ENCODE peak calls at places on chromosomes 11 and 22, in nine cellular contexts. Q is testis, K is IMR-90, R is fibroblast of villous mesenchyme, Z is thoracic aorta, V is SK-N-SH, P is left lung, O is A549, C is H9. L is an unnamed sample.

GRCh38 chr11:101909087-101909486 is 5.7 kb upstream of the CEP126 start:
- DNase-seq in Q (no peak), K (no peak), O (no peak), Z (no peak), P (no peak), R (no peak), C (no peak), V (no peak), L (no peak)

GRCh38 chr11:67252831-67253239 is 13.4 kb upstream of the GRK2 start:
- DNase-seq in K (peak; percentile 36), P (no peak), Z (no peak), O (peak; percentile 80), V (no peak), R (peak; percentile 31), Q (no peak), C (no peak), L (peak; percentile 62)

GRCh38 chr11:132126973-132127900 is 756.8 kb downstream of the NTM start:
- DNase-seq in C (peak; percentile 37), R (peak; percentile 75), K (peak; percentile 94), O (no peak), P (no peak), Z (no peak), V (peak; percentile 66), Q (peak; percentile 71), L (no peak)

GRCh38 chr22:46854125-46854870 is 91.8 kb downstream of the TBC1D22A start:
- DNase-seq in C (no peak), Q (peak; percentile 39), Z (no peak), O (no peak), R (peak; percentile 60), V (no peak), K (peak; percentile 15), P (peak; percentile 81), L (peak; percentile 91)

GRCh38 chr11:117917591-117917990 is 11.6 kb downstream of the TMPRSS13 start:
- DNase-seq in Q (no peak), C (no peak), V (no peak), Z (no peak), P (no peak), R (no peak), K (no peak), O (no peak), L (peak; percentile 7)

GRCh38 chr11:124402326-124402922 is 3.6 kb upstream of the OR8B3 start:
- DNase-seq in C (peak; percentile 64), R (peak; percentile 79), Z (peak; percentile 29), Q (peak; percentile 81), O (peak; percentile 70), P (peak; percentile 51), V (peak; percentile 64), K (peak; percentile 86), L (peak; percentile 55)

GRCh38 chr11:8581300-8581699 is 12.7 kb downstream of the STK33 start:
- DNase-seq in C (no peak), Z (no peak), R (no peak), K (peak; percentile 30), O (no peak), V (no peak), P (no peak), Q (no peak), L (no peak)

GRCh38 chr22:37843746-37844089 is 416 bp downstream of the ANKRD54 start:
- DNase-seq in R (no peak), Q (peak; percentile 56), Z (no peak), P (no peak), V (peak; percentile 85), C (no peak), O (no peak), K (peak; percentile 32), L (no peak)

GRCh38 chr11:131910491-131911387 is 540.3 kb downstream of the NTM start:
- DNase-seq in O (peak; percentile 3), R (peak; percentile 44), Q (peak; percentile 25), C (peak; percentile 51), P (no peak), Z (no peak), V (peak; percentile 73), K (peak; percentile 43), L (no peak)

GRCh38 chr11:118264568-118265470 is 722 bp upstream of the MPZL2 start:
- DNase-seq in Z (no peak), P (no peak), Q (no peak), K (no peak), V (no peak), O (no peak), R (no peak), C (no peak), L (no peak)

GRCh38 chr11:73280606-73281005 is 8.5 kb downstream of the P2RY6 start:
- DNase-seq in K (no peak), V (no peak), C (no peak), O (no peak), P (peak; percentile 63), Z (no peak), R (no peak), Q (no peak), L (peak; percentile 62)

GRCh38 chr11:10415817-10416392 is 39.2 kb upstream of the AMPD3 start:
- DNase-seq in V (no peak), O (no peak), C (no peak), K (no peak), Z (no peak), Q (no peak), R (no peak), P (no peak), L (no peak)
- TF ChIP-seq CTCF in V (no peak), O (no peak), C (peak; percentile 30), K (no peak), Z (no peak), Q (no peak), R (no peak), P (no peak), L (no peak)

DNA sequence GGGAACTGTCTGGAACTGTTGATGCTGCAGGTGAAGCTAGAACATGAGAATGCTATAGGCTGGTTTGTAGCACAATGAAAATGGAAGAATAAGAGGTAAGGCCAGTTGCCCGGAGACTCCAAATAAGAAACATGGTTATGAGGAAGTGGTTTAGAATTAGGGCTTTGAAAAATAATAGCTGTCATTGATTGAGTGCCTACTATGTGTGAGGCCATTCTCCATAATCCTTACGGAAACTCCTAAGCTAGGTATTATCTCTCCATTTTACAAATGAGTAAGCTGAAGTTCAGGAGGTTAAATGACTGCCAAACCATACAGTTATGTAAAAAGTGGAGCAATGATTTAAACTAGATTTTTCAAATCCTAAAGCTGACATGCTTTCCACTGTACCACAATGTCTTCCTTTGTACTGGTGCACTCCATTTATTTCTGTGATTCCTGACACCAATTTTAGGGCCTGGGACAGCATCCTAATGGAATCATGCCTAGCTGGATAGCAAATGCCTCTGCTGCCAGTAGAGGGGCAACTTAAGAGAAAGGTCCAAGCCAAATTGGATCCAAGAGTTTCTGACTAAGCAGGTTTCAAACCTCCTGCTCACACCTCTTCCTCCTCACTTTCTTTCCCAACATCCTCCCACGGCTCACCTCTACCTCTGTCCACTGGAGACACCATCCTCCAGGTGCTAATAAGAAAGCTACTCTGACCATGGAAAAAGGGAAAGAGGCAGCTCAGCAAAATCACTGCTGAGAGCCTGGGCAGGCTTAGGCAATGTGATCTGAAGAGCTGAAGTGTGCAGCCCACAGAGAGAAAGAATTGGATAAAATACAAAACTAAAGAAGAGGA is 46.9 kb upstream of the PICALM start:
- DNase-seq in O (peak; percentile 27), P (no peak), C (no peak), K (peak; percentile 62), Q (no peak), R (no peak), Z (no peak), V (no peak), L (no peak)
- TF ChIP-seq CTCF in O (no peak), P (no peak), C (no peak), K (no peak), Q (no peak), R (no peak), Z (no peak), V (peak; percentile 34), L (no peak)

GRCh38 chr11:44939673-44940072 is 11.0 kb downstream of the TP53I11 start:
- DNase-seq in R (peak; percentile 10), C (peak; percentile 69), O (no peak), Z (no peak), P (no peak), Q (no peak), K (no peak), V (no peak), L (no peak)
- TF ChIP-seq CTCF in R (peak; percentile 29), C (peak; percentile 68), O (no peak), Z (no peak), P (no peak), Q (no peak), K (no peak), V (peak; percentile 18), L (peak; percentile 46)

DNA sequence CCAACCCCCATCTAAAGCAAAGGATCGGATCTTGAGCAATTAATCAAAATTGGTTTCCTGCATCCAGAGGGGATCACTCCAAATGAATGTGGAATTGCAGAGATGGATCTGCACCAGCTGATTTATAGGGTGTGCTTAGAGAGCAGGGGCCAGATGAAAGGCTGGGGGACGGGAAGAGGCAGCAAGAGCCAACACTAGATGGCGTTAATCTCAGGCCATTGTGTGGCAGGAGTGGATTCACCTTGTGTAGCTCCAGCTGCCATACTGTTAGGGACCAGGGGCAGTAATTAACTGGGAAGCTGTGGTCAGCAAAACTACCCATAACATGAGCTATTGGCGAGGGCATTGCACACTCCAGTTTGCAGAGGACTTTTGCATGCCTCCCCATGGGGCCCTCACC is 35.6 kb downstream of the SERPINH1 start:
- DNase-seq in P (no peak), Z (no peak), K (no peak), V (peak; percentile 78), C (peak; percentile 75), R (no peak), Q (no peak), O (peak; percentile 48), L (no peak)
- TF ChIP-seq CTCF in P (peak; percentile 25), Z (no peak), K (peak; percentile 35), V (peak; percentile 65), C (peak; percentile 86), R (peak; percentile 56), Q (peak; percentile 17), O (peak; percentile 58), L (peak; percentile 25)

GRCh38 chr11:58575377-58576020 is at the start of gene LPXN:
- DNase-seq in Q (no peak), R (no peak), K (peak; percentile 63), Z (no peak), O (no peak), V (no peak), C (no peak), P (no peak), L (peak; percentile 78)
- TF ChIP-seq CTCF in Q (no peak), R (no peak), K (no peak), Z (no peak), O (no peak), V (no peak), C (no peak), P (no peak), L (no peak)

GRCh38 chr11:105458071-105458470 is 151.8 kb upstream of the GRIA4 start:
- DNase-seq in K (no peak), P (no peak), O (no peak), C (no peak), Q (no peak), R (no peak), V (no peak), Z (no peak), L (no peak)

DNA sequence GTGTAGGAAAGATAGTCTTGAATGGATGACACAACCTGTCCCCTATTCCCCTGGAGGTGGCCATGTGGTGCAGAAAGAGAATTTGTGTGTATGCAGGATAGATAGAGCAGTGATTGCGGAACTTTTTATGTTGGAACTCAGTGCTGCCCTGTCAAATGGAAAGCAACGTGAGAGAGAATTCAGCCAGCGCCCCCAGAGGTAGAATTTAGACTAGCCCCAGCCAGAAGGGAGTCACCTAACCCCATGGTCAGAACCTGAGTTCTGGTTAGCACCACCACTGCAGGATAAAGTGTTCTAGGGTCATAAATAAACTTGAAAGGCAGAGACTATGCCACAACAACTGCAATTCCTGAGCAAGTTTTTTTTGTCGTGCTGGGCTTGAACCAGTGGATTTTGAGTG is 152.9 kb upstream of the GRIA4 start:
- DNase-seq in K (no peak), Z (no peak), O (no peak), R (no peak), Q (no peak), V (no peak), P (no peak), C (peak; percentile 61), L (no peak)
- TF ChIP-seq CTCF in K (no peak), Z (no peak), O (no peak), R (no peak), Q (no peak), V (peak; percentile 41), P (no peak), C (peak; percentile 62), L (no peak)